ENCODE peak calls at places on chromosomes 13 and 19, in ten cellular contexts. F is upper lobe of left lung, S is lower lobe of right lung, L is lung, D is PC-9, W is lower leg skin, K is heart right ventricle, M is uterus, T is mucosa of descending colon, Y is HCT116. Q is an unnamed sample.

GRCh38 chr19:17405250-17406038 is at the start of gene BST2:
- DNase-seq in D (peak; percentile 25), S (peak; percentile 75), K (peak; percentile 72), W (no peak), Y (no peak), L (peak; percentile 43), M (peak; percentile 57), T (peak; percentile 57), F (peak; percentile 78), Q (peak; percentile 59)

GRCh38 chr13:110454227-110454859 is 107.2 kb downstream of the RAB20 start:
- DNase-seq in F (no peak), T (no peak), K (no peak), L (no peak), Y (no peak), W (no peak), D (no peak), S (no peak), M (no peak), Q (no peak)

GRCh38 chr19:29876414-29876813 is 64.6 kb downstream of the CCNE1 start:
- DNase-seq in W (no peak), T (no peak), D (no peak), K (no peak), S (no peak), F (no peak), Y (no peak), L (no peak), M (no peak), Q (no peak)

GRCh38 chr13:21069561-21070004 is 8.2 kb upstream of the LATS2 start:
- DNase-seq in S (no peak), L (no peak), K (no peak), T (no peak), D (no peak), Y (no peak), F (no peak), M (peak; percentile 43), W (no peak), Q (peak; percentile 98)

GRCh38 chr13:75263741-75264407 is 218.1 kb downstream of the TBC1D4 start:
- DNase-seq in D (no peak), S (no peak), K (no peak), W (no peak), F (no peak), M (no peak), L (no peak), T (no peak), Y (no peak), Q (peak; percentile 4)

GRCh38 chr13:102911336-102911735 is 65.5 kb downstream of the ERCC5 start:
- DNase-seq in K (no peak), S (no peak), D (peak; percentile 87), M (no peak), Y (no peak), T (no peak), L (no peak), F (no peak), W (no peak), Q (no peak)

GRCh38 chr19:46495789-46496099 is at the start of gene PNMA8B:
- DNase-seq in F (no peak), T (peak; percentile 22), Y (no peak), L (no peak), M (no peak), D (no peak), K (peak; percentile 58), W (no peak), S (peak; percentile 56), Q (peak; percentile 52)

GRCh38 chr19:36215276-36216171 is 618 bp downstream of the ZNF146 start:
- DNase-seq in F (no peak), M (no peak), T (peak; percentile 37), S (no peak), D (no peak), K (no peak), W (no peak), L (no peak), Y (no peak), Q (peak; percentile 53)

GRCh38 chr19:47228168-47228936 is 2.6 kb downstream of the BBC3 start:
- DNase-seq in M (peak; percentile 65), K (no peak), S (peak; percentile 73), F (peak; percentile 71), W (peak; percentile 45), L (no peak), T (peak; percentile 54), D (peak; percentile 72), Y (no peak), Q (no peak)

GRCh38 chr13:50810468-50810867 is 33.0 kb downstream of the DLEU7 start:
- DNase-seq in Y (no peak), L (no peak), K (no peak), S (no peak), D (no peak), F (no peak), M (no peak), T (no peak), W (no peak), Q (no peak)

GRCh38 chr13:44229371-44230030 is 144.1 kb upstream of the SERP2 start:
- DNase-seq in F (no peak), L (no peak), Y (no peak), K (no peak), D (no peak), W (no peak), S (no peak), M (no peak), T (no peak), Q (no peak)

GRCh38 chr13:91360246-91360751 is 12.8 kb downstream of the MIR17HG start:
- DNase-seq in W (no peak), L (no peak), F (no peak), M (no peak), K (no peak), Y (no peak), S (no peak), D (no peak), T (no peak), Q (no peak)

GRCh38 chr19:2051771-2052704 is 994 bp upstream of the MKNK2 start:
- DNase-seq in Y (no peak), W (no peak), K (peak; percentile 76), S (peak; percentile 56), M (peak; percentile 73), F (peak; percentile 41), T (peak; percentile 80), L (no peak), D (no peak), Q (no peak)

DNA sequence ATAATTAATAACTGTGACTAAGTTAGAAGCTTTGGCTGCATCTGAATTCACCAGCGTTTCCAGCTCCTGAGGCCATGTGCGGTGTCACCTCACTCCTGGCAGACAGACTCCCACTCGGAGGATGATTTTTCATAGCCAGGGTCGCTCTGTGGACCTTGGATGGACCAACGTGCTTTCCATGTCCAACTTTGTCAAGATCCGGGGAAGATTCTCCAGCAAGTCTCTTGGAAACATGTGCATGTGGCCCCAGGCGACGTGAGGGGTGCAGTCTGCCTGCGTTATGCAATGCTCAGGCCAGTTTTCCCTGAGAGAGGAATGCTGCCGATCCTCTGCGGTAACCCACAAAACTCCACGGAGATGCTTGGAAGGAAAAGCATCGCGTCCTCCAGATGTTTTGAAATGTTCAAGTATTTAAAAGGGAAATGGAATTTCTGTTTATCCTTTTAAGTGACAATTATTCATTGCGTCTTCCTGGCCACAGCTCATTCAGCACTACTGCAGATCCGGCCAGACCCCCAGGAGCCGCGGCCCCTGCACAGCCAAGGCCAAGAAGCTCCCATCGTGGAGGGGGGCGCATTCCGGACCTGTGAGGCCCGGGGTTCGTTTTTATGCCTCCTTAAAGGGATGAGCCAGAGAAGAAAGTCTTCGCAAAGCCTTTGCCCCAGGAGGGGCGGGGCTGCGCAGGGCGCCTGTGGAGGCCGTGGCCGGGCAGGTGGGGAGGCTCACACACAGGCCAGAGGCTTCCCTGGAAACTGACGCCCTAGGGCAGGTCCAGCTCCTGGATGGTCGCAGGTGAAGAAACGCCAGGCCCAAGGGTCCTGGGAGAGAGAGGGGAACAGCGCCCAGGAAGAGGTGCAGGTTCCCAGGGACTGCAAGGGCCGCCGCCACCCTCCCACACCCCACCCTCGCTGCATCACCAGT is 46.0 kb downstream of the C13orf46 start:
- DNase-seq in D (peak; percentile 65), W (peak; percentile 79), F (peak; percentile 21), T (no peak), S (no peak), K (peak; percentile 55), Y (no peak), L (no peak), M (peak; percentile 78), Q (peak; percentile 87)
- H3K4me3 ChIP-seq in D (no peak overlapping the region), W (no peak overlapping the region), F (no peak overlapping the region), T (no peak overlapping the region), S (no peak overlapping the region), K (no peak overlapping the region), Y (no peak overlapping the region), L (no peak overlapping the region), M (no peak overlapping the region), Q (no peak overlapping the region)

GRCh38 chr19:41351339-41352245 is 2.1 kb downstream of the TGFB1 start:
- DNase-seq in F (peak; percentile 78), W (peak; percentile 73), D (peak; percentile 73), Y (no peak), K (peak; percentile 75), M (peak; percentile 67), L (peak; percentile 74), S (peak; percentile 85), T (peak; percentile 68), Q (peak; percentile 60)

GRCh38 chr19:41352279-41352608 is 1.5 kb downstream of the TGFB1 start:
- DNase-seq in Y (no peak), F (no peak), W (no peak), S (no peak), T (no peak), K (no peak), D (no peak), L (no peak), M (no peak), Q (no peak)

GRCh38 chr19:41354343-41354974 is 737 bp upstream of the TGFB1 start:
- DNase-seq in M (no peak), Y (no peak), L (no peak), W (no peak), F (no peak), K (peak; percentile 21), D (no peak), T (no peak), S (no peak), Q (no peak)

GRCh38 chr19:41353466-41354342 is at the start of gene TGFB1:
- DNase-seq in Y (peak; percentile 63), F (peak; percentile 92), L (peak; percentile 87), M (peak; percentile 89), W (peak; percentile 82), S (peak; percentile 94), T (peak; percentile 84), D (peak; percentile 91), K (peak; percentile 89), Q (peak; percentile 93)

GRCh38 chr19:41352609-41353465 is 885 bp downstream of the TGFB1 start:
- DNase-seq in M (peak; percentile 71), W (peak; percentile 66), K (peak; percentile 63), L (peak; percentile 65), T (peak; percentile 70), Y (no peak), F (peak; percentile 79), S (peak; percentile 81), D (peak; percentile 73), Q (peak; percentile 51)
- TF ChIP-seq CTCF in M (peak; percentile 52), W (no peak), K (peak; percentile 50), L (peak; percentile 3), T (peak; percentile 27), Y (peak; percentile 26), F (peak; percentile 72), S (peak; percentile 62), D (peak; percentile 60), Q (peak; percentile 45)

GRCh38 chr19:37973666-37974065 is 66.7 kb downstream of the SIPA1L3 start:
- DNase-seq in L (no peak), Y (no peak), K (no peak), M (no peak), F (no peak), D (no peak), S (no peak), W (no peak), T (no peak), Q (no peak)
- H3K4me3 ChIP-seq in L (no peak overlapping the region), Y (no peak overlapping the region), K (no peak overlapping the region), M (no peak overlapping the region), F (no peak overlapping the region), D (no peak overlapping the region), S (no peak overlapping the region), W (no peak overlapping the region), T (no peak overlapping the region), Q (no peak overlapping the region)

GRCh38 chr19:45038931-45039893 is at the start of gene CLASRP:
- DNase-seq in S (peak; percentile 93), W (peak; percentile 86), D (peak; percentile 90), F (peak; percentile 90), K (peak; percentile 92), Y (peak; percentile 71), T (peak; percentile 93), M (peak; percentile 90), L (peak; percentile 92), Q (peak; percentile 92)
- TF ChIP-seq CTCF in S (no peak), W (no peak), D (no peak), F (no peak), K (no peak), Y (no peak), T (no peak), M (no peak), L (no peak), Q (no peak)

Q was measured in fibroblast of pulmonary artery.